ENCODE peak calls at places on chromosome 12, in nine cellular contexts. G is body of pancreas, O is upper lobe of left lung, V is GM23338, X is RWPE2, R is transverse colon, C is IMR-90, E is fibroblast of lung, Q is uterus. A is an unnamed sample.

GRCh38 chr12:52713960-52714886 is 10.9 kb upstream of the KRT77 start:
- DNase-seq in G (no peak), O (no peak), V (peak; percentile 69), X (no peak), R (no peak), C (no peak), E (no peak), Q (no peak), A (no peak)

GRCh38 chr12:76830456-76830855 is 48.4 kb downstream of the CSRP2 start:
- DNase-seq in G (no peak), O (no peak), V (no peak), X (no peak), R (no peak), C (peak; percentile 62), E (peak; percentile 21), Q (no peak), A (no peak)

GRCh38 chr12:15662303-15662980 is 126.7 kb downstream of the EPS8 start:
- DNase-seq in G (no peak), O (no peak), V (no peak), X (no peak), R (no peak), C (peak; percentile 96), E (peak; percentile 95), Q (no peak), A (peak; percentile 95)

GRCh38 chr12:51788876-51789275 is 59.6 kb downstream of the FIGNL2 start:
- DNase-seq in G (no peak), O (no peak), V (no peak), X (no peak), R (no peak), C (peak; percentile 80), E (peak; percentile 87), Q (no peak), A (peak; percentile 66)

GRCh38 chr12:86772688-86773087 is 516.5 kb upstream of the MGAT4C start:
- DNase-seq in G (no peak), O (no peak), V (no peak), X (no peak), R (no peak), C (peak; percentile 43), E (peak; percentile 61), Q (no peak), A (peak; percentile 54)

GRCh38 chr12:115450017-115450416 is 766.0 kb upstream of the TBX3 start:
- DNase-seq in G (no peak), O (no peak), V (peak; percentile 35), X (no peak), R (no peak), C (no peak), E (no peak), Q (no peak), A (no peak)

GRCh38 chr12:84772281-84772680 is 140.3 kb downstream of the SLC6A15 start:
- DNase-seq in G (no peak), O (no peak), V (no peak), X (no peak), R (no peak), C (peak; percentile 1), E (peak; percentile 74), Q (no peak), A (peak; percentile 13)

GRCh38 chr12:48351022-48351708 is 446 bp upstream of the ZNF641 start:
- DNase-seq in G (peak; percentile 84), O (peak; percentile 83), V (peak; percentile 72), X (no peak), R (peak; percentile 77), C (peak; percentile 59), E (peak; percentile 74), Q (peak; percentile 86), A (peak; percentile 18)

GRCh38 chr12:30862486-30862885 is 64.1 kb upstream of the TSPAN11 start:
- DNase-seq in G (no peak), O (no peak), V (no peak), X (no peak), R (no peak), C (peak; percentile 17), E (peak; percentile 54), Q (no peak), A (no peak)

GRCh38 chr12:33427071-33427470 is 12.5 kb downstream of the SYT10 start:
- DNase-seq in G (peak; percentile 10), O (no peak), V (peak; percentile 80), X (no peak), R (no peak), C (no peak), E (no peak), Q (no peak), A (no peak)

GRCh38 chr12:89154743-89155530 is 197.4 kb downstream of the DUSP6 start:
- DNase-seq in G (no peak), O (no peak), V (no peak), X (no peak), R (no peak), C (peak; percentile 8), E (no peak), Q (no peak), A (no peak)

GRCh38 chr12:62205348-62205747 is 54.9 kb upstream of the USP15 start:
- DNase-seq in G (no peak), O (no peak), V (no peak), X (no peak), R (no peak), C (no peak), E (no peak), Q (no peak), A (no peak)

GRCh38 chr12:122961551-122962329 is 4.5 kb downstream of the ABCB9 start:
- DNase-seq in G (peak; percentile 73), O (no peak), V (no peak), X (no peak), R (peak; percentile 79), C (no peak), E (peak; percentile 57), Q (no peak), A (no peak)

GRCh38 chr12:49636979-49637378 is 13.6 kb downstream of the PRPF40B start:
- DNase-seq in G (peak; percentile 56), O (peak; percentile 46), V (peak; percentile 84), X (no peak), R (peak; percentile 52), C (peak; percentile 68), E (peak; percentile 64), Q (peak; percentile 75), A (no peak)

GRCh38 chr12:106954462-106955376 is 988 bp upstream of the TMEM263 start:
- DNase-seq in G (peak; percentile 51), O (peak; percentile 26), V (peak; percentile 27), X (peak; percentile 35), R (peak; percentile 24), C (peak; percentile 29), E (peak; percentile 34), Q (peak; percentile 55), A (no peak)

GRCh38 chr12:53005215-53005985 is 856 bp upstream of the EIF4B start:
- DNase-seq in G (no peak), O (no peak), V (peak; percentile 34), X (no peak), R (no peak), C (no peak), E (no peak), Q (peak; percentile 34), A (no peak)

GRCh38 chr12:123076604-123077297 is 74.1 kb downstream of the PITPNM2 start:
- DNase-seq in G (no peak), O (peak; percentile 65), V (no peak), X (no peak), R (no peak), C (no peak), E (peak; percentile 22), Q (no peak), A (no peak)

GRCh38 chr12:26122681-26123481 is 2.0 kb downstream of the BHLHE41 start:
- DNase-seq in G (peak; percentile 75), O (peak; percentile 34), V (peak; percentile 61), X (no peak), R (peak; percentile 75), C (peak; percentile 79), E (peak; percentile 88), Q (peak; percentile 81), A (peak; percentile 50)
- TF ChIP-seq CTCF in G (peak; percentile 8), O (no peak), V (peak; percentile 48), X (peak; percentile 33), R (peak; percentile 11), C (peak; percentile 48), E (peak; percentile 39), Q (peak; percentile 13), A (peak; percentile 80)

DNA sequence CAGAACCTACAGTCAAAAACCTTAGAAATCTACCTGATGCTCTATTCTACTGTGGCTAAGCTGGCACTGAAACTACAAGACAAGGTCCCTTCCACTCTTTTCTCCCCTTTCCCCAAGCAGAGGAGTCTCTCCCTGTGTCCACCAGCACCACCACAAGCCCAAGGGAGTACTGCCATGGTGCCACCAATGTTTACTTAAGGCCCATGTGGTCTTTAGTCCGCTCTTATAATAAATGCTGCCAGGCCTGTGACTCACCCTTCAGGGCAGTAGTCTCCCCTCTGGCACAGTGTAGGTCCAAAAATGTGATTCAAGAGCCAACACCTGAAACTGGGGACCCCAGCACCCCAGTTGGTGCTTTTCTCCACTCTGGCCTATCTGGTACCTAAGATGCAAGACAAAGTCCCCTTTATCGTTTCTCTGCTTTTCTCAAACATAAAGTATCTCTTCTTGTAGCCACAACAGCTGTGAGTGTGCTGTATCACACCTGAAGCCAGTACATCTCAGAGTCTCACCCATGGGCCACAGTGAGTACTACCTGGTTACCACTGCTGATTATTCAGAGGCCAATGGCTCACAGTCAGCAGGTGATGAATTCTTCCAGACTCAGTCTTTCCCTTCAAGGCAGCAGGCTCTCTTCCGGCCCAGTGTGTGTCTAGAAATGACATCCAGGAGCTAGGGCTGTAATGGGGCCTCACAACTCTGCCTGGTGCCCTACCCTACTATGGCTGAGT is 29.3 kb downstream of the SLC38A2 start:
- DNase-seq in G (no peak), O (no peak), V (no peak), X (no peak), R (no peak), C (no peak), E (no peak), Q (no peak), A (no peak)
- H3K27ac ChIP-seq in G (no peak overlapping the region), O (no peak overlapping the region), V (no peak overlapping the region), X (no peak overlapping the region), R (no peak overlapping the region), C (no peak overlapping the region), E (no peak overlapping the region), Q (no peak overlapping the region), A (no peak overlapping the region)

GRCh38 chr12:130715150-130715995 is 726 bp downstream of the RIMBP2 start:
- DNase-seq in G (peak; percentile 15), O (no peak), V (peak; percentile 26), X (no peak), R (no peak), C (no peak), E (no peak), Q (no peak), A (no peak)
- H3K4me1 ChIP-seq in G (peaks cover 20% of the 10 kb centered on the region), O (peaks cover 6% of the 10 kb centered on the region), V (peaks cover 6% of the 10 kb centered on the region), X (no peaks in the 10 kb centered on the region), R (peaks cover 16% of the 10 kb centered on the region), C (no peaks in the 10 kb centered on the region), E (no peaks in the 10 kb centered on the region), Q (peaks cover 6% of the 10 kb centered on the region), A (no peaks in the 10 kb centered on the region)

DNA sequence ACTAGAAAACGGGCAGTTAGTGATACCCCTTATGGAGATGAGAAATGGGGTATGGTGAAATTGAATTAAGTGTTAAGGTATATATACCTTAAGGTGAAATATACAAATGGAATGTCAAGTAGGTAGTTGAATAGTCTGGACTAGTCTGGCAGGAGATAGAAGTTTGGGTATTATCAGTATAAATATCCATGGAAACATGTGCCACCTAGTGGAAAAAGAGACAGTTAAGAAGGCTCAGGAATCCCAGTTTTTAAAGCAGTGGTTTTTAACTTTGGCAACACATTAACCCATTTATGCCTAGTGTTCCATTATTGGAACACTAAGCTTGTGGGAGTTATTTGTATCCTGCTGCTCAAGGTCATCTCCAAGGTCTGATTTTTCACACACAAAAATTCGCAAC is 38.6 kb upstream of the TPH2 start:
- DNase-seq in G (no peak), O (no peak), V (peak; percentile 8), X (no peak), R (no peak), C (peak; percentile 20), E (no peak), Q (no peak), A (peak; percentile 55)
- TF ChIP-seq CTCF in G (no peak), O (no peak), V (peak; percentile 35), X (peak; percentile 37), R (no peak), C (peak; percentile 42), E (no peak), Q (no peak), A (peak; percentile 60)